ENCODE peak calls at places on chromosomes 11 and 22, in four cellular contexts. G is OCI-LY7, K is sigmoid colon, Y is fibroblast of mammary gland. T is an unnamed sample.

GRCh38 chr11:120842195-120842594 is 181.7 kb upstream of the TBCEL start:
- DNase-seq in G (no peak), Y (peak), K (no peak), T (no peak)

GRCh38 chr11:70365536-70365912 is 32.8 kb upstream of the CTTN start:
- DNase-seq in Y (no peak), G (no peak), K (no peak), T (no peak)

GRCh38 chr11:67307545-67308001 is 4.2 kb downstream of the SSH3 start:
- DNase-seq in G (no peak), K (no peak), Y (no peak), T (peak)

GRCh38 chr11:46901156-46901555 is 17.2 kb downstream of the LRP4 start:
- DNase-seq in K (no peak), G (no peak), Y (no peak), T (no peak)

GRCh38 chr11:119843760-119844330 is 114.8 kb upstream of the NECTIN1 start:
- DNase-seq in G (no peak), Y (peak), K (no peak), T (no peak)

GRCh38 chr11:117220568-117220967 is 11.3 kb downstream of the PCSK7 start:
- DNase-seq in Y (no peak), G (no peak), K (peak), T (no peak)

GRCh38 chr11:108897071-108897481 is 232.2 kb downstream of the DDX10 start:
- DNase-seq in G (no peak), K (no peak), Y (no peak), T (no peak)

GRCh38 chr22:21102659-21103267 is 57.0 kb downstream of the LRRC74B start:
- DNase-seq in Y (peak), K (peak), G (peak), T (peak)

GRCh38 chr11:12716816-12717215 is 42.6 kb downstream of the TEAD1 start:
- DNase-seq in G (no peak), K (no peak), Y (no peak), T (no peak)

GRCh38 chr11:103338621-103339484 is 229.6 kb downstream of the DYNC2H1 start:
- DNase-seq in K (no peak), G (no peak), Y (peak), T (no peak)
- TF ChIP-seq CTCF in K (no peak), G (no peak), Y (peak), T (no peak)

GRCh38 chr22:30612789-30613188 is 5.8 kb downstream of the TCN2 start:
- DNase-seq in K (no peak), Y (no peak), G (no peak), T (no peak)
- TF ChIP-seq CTCF in K (no peak), Y (no peak), G (no peak), T (no peak)

GRCh38 chr11:76721755-76722677 is 51.5 kb upstream of the LRRC32 start:
- DNase-seq in K (peak), Y (peak), G (peak), T (peak)
- TF ChIP-seq CTCF in K (peak), Y (peak), G (peak), T (peak)

GRCh38 chr22:35032571-35032970 is 33.4 kb upstream of the ISX start:
- DNase-seq in G (no peak), Y (no peak), K (no peak), T (no peak)

GRCh38 chr22:35039625-35040024 is 26.3 kb upstream of the ISX start:
- DNase-seq in G (no peak), K (no peak), Y (no peak), T (no peak)

GRCh38 chr22:35034963-35035362 is 31.0 kb upstream of the ISX start:
- DNase-seq in G (no peak), K (no peak), Y (no peak), T (no peak)

GRCh38 chr22:35033635-35034296 is 32.2 kb upstream of the ISX start:
- DNase-seq in G (no peak), K (no peak), Y (no peak), T (no peak)

DNA sequence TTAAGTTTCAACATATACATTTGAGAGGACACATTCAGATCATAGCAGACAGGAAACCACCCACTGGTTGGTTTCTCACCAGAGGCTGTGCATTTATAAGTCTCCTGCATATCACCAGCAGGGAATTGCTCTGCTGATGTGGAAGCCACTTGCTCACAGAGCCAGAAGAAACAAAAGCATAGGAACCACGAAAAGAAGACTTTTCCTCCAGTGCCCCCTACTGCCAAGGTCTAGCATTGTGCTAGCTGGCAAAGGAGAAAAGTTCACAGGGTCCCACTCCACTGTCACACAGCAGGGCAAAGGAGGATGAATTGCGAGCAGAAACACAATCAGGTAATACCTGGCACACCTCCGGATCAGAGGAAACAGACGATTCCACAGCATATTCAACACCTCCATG is 28.9 kb upstream of the ISX start:
- DNase-seq in K (no peak), G (peak), Y (no peak), T (no peak)
- TF ChIP-seq CTCF in K (no peak), G (peak), Y (no peak), T (no peak)

DNA sequence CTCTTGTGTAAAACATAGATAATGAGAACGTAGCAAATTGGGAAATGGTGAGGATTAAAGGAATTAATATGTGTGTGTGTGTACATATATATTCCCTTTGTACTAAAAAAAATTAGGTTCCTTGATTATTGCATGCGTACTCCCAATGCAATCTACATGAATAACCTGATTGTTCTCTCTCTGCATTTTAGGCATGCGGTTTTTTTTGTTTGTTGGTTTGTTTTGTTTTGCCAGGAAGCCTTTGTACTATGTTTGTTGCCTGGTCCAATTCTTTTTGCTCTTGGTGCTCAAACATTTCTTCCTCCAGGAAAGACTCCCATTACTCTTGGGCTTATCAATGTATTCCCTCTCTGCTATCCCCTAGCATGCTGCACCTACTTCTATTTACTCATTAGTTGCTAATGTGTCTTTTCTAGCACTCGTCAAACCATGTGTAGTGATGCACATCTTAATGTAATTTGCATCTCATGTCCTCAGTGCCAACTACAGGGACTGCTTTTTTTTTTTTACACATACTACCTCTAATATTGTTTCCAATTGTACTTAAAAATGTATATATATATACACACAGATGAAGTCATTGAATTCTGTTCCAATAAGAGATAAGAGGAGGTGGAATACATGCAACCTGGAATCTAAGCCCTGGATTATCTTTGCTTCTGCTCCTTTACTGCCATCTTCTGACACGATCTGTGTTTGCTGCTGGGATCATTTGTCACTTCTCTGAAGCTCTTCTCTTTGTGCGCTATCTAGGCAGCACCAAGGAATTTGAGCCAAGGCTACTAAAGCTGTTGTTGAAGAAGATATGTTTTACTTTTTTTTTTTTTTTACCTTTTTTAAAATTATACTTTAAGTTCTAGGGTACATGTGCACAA is 197.2 kb upstream of the ANO3 start:
- DNase-seq in G (peak), Y (peak), K (no peak), T (no peak)
- TF ChIP-seq CTCF in G (peak), Y (peak), K (no peak), T (peak)

GRCh38 chr11:102367364-102367763 is 20.4 kb downstream of the BIRC2 start:
- DNase-seq in K (no peak), Y (peak), G (peak), T (no peak)
- TF ChIP-seq CTCF in K (no peak), Y (peak), G (peak), T (no peak)

DNA sequence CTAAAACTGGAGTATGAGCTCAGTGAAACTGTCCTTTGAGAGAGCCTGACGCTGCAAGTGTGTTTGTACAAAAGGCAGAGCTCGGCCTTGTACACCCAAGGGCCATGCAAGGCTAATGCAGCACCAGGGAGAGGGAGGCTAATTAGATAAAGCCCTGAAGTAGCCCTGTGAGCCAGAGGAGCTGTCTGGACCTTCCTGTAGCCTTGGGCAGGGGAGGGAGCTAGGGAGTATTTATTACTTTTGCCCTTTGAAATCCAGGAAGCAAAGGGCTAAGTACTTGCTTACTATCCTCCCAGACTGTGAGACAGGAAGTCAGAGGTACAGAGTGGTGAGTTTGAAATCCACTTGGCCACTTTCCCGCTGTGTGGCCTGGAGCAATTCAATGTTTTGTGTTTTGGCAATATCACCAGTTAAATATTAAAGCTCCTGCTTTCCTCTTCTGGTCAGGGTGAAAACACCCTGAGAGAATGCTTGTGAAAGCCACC is 10.2 kb upstream of the LDHA start:
- DNase-seq in K (peak), G (peak), Y (peak), T (no peak)
- TF ChIP-seq CTCF in K (no peak), G (no peak), Y (no peak), T (no peak)

GRCh38 chr11:19116971-19117759 is at the start of gene ZDHHC13:
- DNase-seq in Y (peak), K (peak), G (peak), T (peak)
- TF ChIP-seq CTCF in Y (peak), K (no peak), G (peak), T (peak)

DNA sequence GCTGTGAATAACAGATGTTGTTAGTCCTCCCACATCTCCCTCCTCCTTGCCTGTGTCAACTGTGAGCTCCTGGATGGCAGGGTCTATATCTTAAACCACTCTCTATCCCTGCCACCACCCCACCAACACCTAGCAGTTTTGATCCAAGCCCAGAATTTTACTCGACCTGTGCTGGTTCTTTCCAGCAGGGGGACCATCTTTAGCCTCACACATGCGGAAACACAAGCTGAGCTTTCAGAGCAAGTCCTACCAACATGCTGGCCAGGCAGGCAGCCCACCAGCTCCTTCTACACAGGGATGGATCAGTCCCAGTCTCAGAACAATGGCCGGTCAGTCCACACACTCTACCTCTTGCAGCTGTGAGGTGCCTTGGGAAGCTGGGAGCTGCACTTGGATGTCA is 231.5 kb downstream of the NXPE2 start:
- DNase-seq in K (no peak), Y (no peak), G (no peak), T (no peak)
- TF ChIP-seq CTCF in K (no peak), Y (no peak), G (no peak), T (no peak)

GRCh38 chr11:65589444-65590239 is 6.0 kb downstream of the KCNK7 start:
- DNase-seq in Y (no peak), G (peak), K (peak), T (peak)
- TF ChIP-seq CTCF in Y (no peak), G (no peak), K (no peak), T (no peak)